ENCODE peak calls at places on chromosome 12, in five cellular contexts. One of them, this sample, is unnamed.

GRCh38 chr12:39103552-39104165 is 198.3 kb upstream of the CPNE8 start:
- DNase-seq in GM10248: peak; percentile 63
- DNase-seq in A549: peak; percentile 75
- DNase-seq in GM12864: no peak
- DNase-seq in left lung: no peak
- DNase-seq in this sample: peak; percentile 11

GRCh38 chr12:46453428-46453827 is 80.9 kb upstream of the SLC38A2 start:
- DNase-seq in GM10248: no peak
- DNase-seq in A549: no peak
- DNase-seq in GM12864: no peak
- DNase-seq in left lung: no peak
- DNase-seq in this sample: no peak

GRCh38 chr12:30908389-30909087 is 18.0 kb upstream of the TSPAN11 start:
- DNase-seq in GM10248: no peak
- DNase-seq in A549: no peak
- DNase-seq in GM12864: no peak
- DNase-seq in left lung: no peak
- DNase-seq in this sample: no peak

GRCh38 chr12:14842315-14842714 is 1.0 kb downstream of the ART4 start:
- DNase-seq in GM10248: no peak
- DNase-seq in A549: no peak
- DNase-seq in GM12864: no peak
- DNase-seq in left lung: no peak
- DNase-seq in this sample: no peak

GRCh38 chr12:6547987-6548386 is 7.9 kb downstream of the IFFO1 start:
- DNase-seq in GM10248: no peak
- DNase-seq in A549: peak; percentile 59
- DNase-seq in GM12864: no peak
- DNase-seq in left lung: peak; percentile 42
- DNase-seq in this sample: no peak

GRCh38 chr12:107847830-107848229 is 73.3 kb downstream of the ASCL4 start:
- DNase-seq in GM10248: no peak
- DNase-seq in A549: no peak
- DNase-seq in GM12864: no peak
- DNase-seq in left lung: no peak
- DNase-seq in this sample: no peak

GRCh38 chr12:32198555-32198954 is 91.9 kb downstream of the BICD1 start:
- DNase-seq in GM10248: no peak
- DNase-seq in A549: no peak
- DNase-seq in GM12864: no peak
- DNase-seq in left lung: no peak
- DNase-seq in this sample: no peak

GRCh38 chr12:56991319-56991906 is 14.9 kb downstream of the ZBTB39 start:
- DNase-seq in GM10248: no peak
- DNase-seq in A549: no peak
- DNase-seq in GM12864: no peak
- DNase-seq in left lung: no peak
- DNase-seq in this sample: no peak

GRCh38 chr12:49294086-49294803 is 702 bp upstream of the PRPH start:
- DNase-seq in GM10248: no peak
- DNase-seq in A549: no peak
- DNase-seq in GM12864: no peak
- DNase-seq in left lung: no peak
- DNase-seq in this sample: no peak

GRCh38 chr12:75481013-75481705 is 604 bp downstream of the GLIPR1 start:
- DNase-seq in GM10248: no peak
- DNase-seq in A549: no peak
- DNase-seq in GM12864: no peak
- DNase-seq in left lung: no peak
- DNase-seq in this sample: no peak

GRCh38 chr12:116924558-116925453 is 14.1 kb downstream of the FBXW8 start:
- DNase-seq in GM10248: no peak
- DNase-seq in A549: peak; percentile 24
- DNase-seq in GM12864: peak; percentile 62
- DNase-seq in left lung: no peak
- DNase-seq in this sample: peak; percentile 68

GRCh38 chr12:29039013-29039412 is 110.1 kb upstream of the FAR2 start:
- DNase-seq in GM10248: no peak
- DNase-seq in A549: no peak
- DNase-seq in GM12864: no peak
- DNase-seq in left lung: no peak
- DNase-seq in this sample: no peak

GRCh38 chr12:48028541-48029400 is 24.5 kb upstream of the COL2A1 start:
- DNase-seq in GM10248: no peak
- DNase-seq in A549: no peak
- DNase-seq in GM12864: no peak
- DNase-seq in left lung: no peak
- DNase-seq in this sample: no peak

GRCh38 chr12:93581370-93581769 is 8.9 kb downstream of the SOCS2 start:
- DNase-seq in GM10248: no peak
- DNase-seq in A549: no peak
- DNase-seq in GM12864: no peak
- DNase-seq in left lung: no peak
- DNase-seq in this sample: no peak

GRCh38 chr12:66637693-66638301 is 41.1 kb downstream of the GRIP1 start:
- DNase-seq in GM10248: no peak
- DNase-seq in A549: no peak
- DNase-seq in GM12864: no peak
- DNase-seq in left lung: no peak
- DNase-seq in this sample: no peak

GRCh38 chr12:108199111-108199510 is 70.0 kb downstream of the WSCD2 start:
- DNase-seq in GM10248: no peak
- DNase-seq in A549: no peak
- DNase-seq in GM12864: no peak
- DNase-seq in left lung: no peak
- DNase-seq in this sample: no peak